ENCODE peak calls at places on chromosomes 1 and 21, in six cellular contexts. Q, X, A, E, V and I are unnamed samples.

GRCh38 chr21:15293251-15293650 is 228.5 kb upstream of the NRIP1 start:
- DNase-seq in Q (no peak), X (peak), A (peak), E (no peak), V (no peak), I (no peak)

GRCh38 chr1:162822391-162823200 is 32.1 kb downstream of the HSD17B7 start:
- DNase-seq in Q (peak), X (peak), A (peak), E (no peak), V (no peak), I (no peak)

GRCh38 chr1:71350805-71351204 is 270.0 kb upstream of the ZRANB2 start:
- DNase-seq in Q (no peak), X (peak), A (no peak), E (no peak), V (no peak), I (no peak)

GRCh38 chr1:7862211-7863060 is 9.6 kb upstream of the UTS2 start:
- DNase-seq in Q (no peak), X (no peak), A (no peak), E (no peak), V (no peak), I (no peak)

GRCh38 chr21:21163904-21164303 is 165.7 kb downstream of the NCAM2 start:
- DNase-seq in Q (peak), X (peak), A (peak), E (peak), V (peak), I (peak)

GRCh38 chr1:159790237-159790917 is 9.6 kb downstream of the DUSP23 start:
- DNase-seq in Q (no peak), X (peak), A (peak), E (peak), V (no peak), I (peak)

GRCh38 chr1:3611170-3612019 is at the start of gene MEGF6:
- DNase-seq in Q (peak), X (peak), A (peak), E (peak), V (no peak), I (peak)

GRCh38 chr1:231550448-231550781 is 21.9 kb downstream of the TSNAX start:
- DNase-seq in Q (no peak), X (no peak), A (peak), E (peak), V (no peak), I (no peak)

GRCh38 chr1:200535605-200536004 is 84.9 kb downstream of the KIF14 start:
- DNase-seq in Q (no peak), X (no peak), A (peak), E (no peak), V (no peak), I (peak)

GRCh38 chr1:30472526-30472925 is 250.9 kb downstream of the MATN1 start:
- DNase-seq in Q (no peak), X (no peak), A (no peak), E (no peak), V (no peak), I (no peak)

GRCh38 chr1:61534847-61535246 is 190.1 kb downstream of the TM2D1 start:
- DNase-seq in Q (no peak), X (no peak), A (no peak), E (no peak), V (no peak), I (no peak)